ENCODE peak calls at places on chromosomes 5 and 9, in ten cellular contexts. T, R, B, J, Y, E, C, G, K and U are unnamed samples.

GRCh38 chr9:38146844-38147243 is 77.8 kb upstream of the SHB start:
- DNase-seq in C (peak), Y (peak), J (no peak), R (no peak), K (no peak), T (no peak), E (no peak), B (no peak), G (no peak), U (no peak)

GRCh38 chr5:57386958-57387357 is 95.7 kb downstream of the ACTBL2 start:
- DNase-seq in K (no peak), C (no peak), T (peak), E (no peak), J (no peak), G (no peak), Y (no peak), R (no peak), B (no peak), U (no peak)

GRCh38 chr5:149177911-149178565 is 36.7 kb downstream of the ABLIM3 start:
- DNase-seq in K (no peak), Y (no peak), R (no peak), G (peak), T (peak), B (no peak), C (no peak), E (no peak), J (no peak), U (no peak)

GRCh38 chr9:93434056-93434455 is 17.4 kb upstream of the FAM120A start:
- DNase-seq in Y (no peak), C (no peak), E (no peak), B (no peak), R (no peak), K (no peak), G (no peak), J (no peak), T (no peak), U (no peak)

GRCh38 chr9:130938652-130939404 is at the start of gene FIBCD1:
- DNase-seq in R (peak), K (no peak), Y (no peak), T (peak), G (peak), E (no peak), C (no peak), J (no peak), B (peak), U (peak)

GRCh38 chr5:176735383-176736265 is 74.7 kb upstream of the UNC5A start:
- DNase-seq in G (no peak), K (peak), E (no peak), T (no peak), C (peak), R (no peak), J (no peak), Y (peak), B (no peak), U (no peak)

GRCh38 chr9:92171822-92172221 is 56.6 kb upstream of the SPTLC1 start:
- DNase-seq in K (no peak), G (no peak), J (no peak), B (no peak), E (no peak), Y (no peak), T (no peak), C (no peak), R (no peak), U (no peak)

GRCh38 chr5:141637693-141638419 is 1.1 kb downstream of the RELL2 start:
- DNase-seq in E (no peak), T (peak), G (no peak), J (no peak), C (peak), Y (peak), B (peak), K (peak), R (peak), U (peak)

GRCh38 chr5:160083012-160083436 is 36.2 kb downstream of the PWWP2A start:
- DNase-seq in R (no peak), K (no peak), Y (no peak), T (peak), B (no peak), C (no peak), J (no peak), G (no peak), E (no peak), U (no peak)